ENCODE peak calls at places on chromosomes 2 and 18, in six cellular contexts. Z is cardiac fibroblast; A is brain microvascular endothelial cell; U is neural crest cell; R is CD4-positive, alpha-beta T cell; F is heart right ventricle. N is an unnamed sample.

GRCh38 chr2:69237070-69237670 is 149.9 kb downstream of the GFPT1 start:
- DNase-seq in U (no peak), Z (peak), A (no peak), F (no peak), R (no peak), N (no peak)

GRCh38 chr2:241271641-241272297 is 43.7 kb downstream of the HDLBP start:
- DNase-seq in Z (peak), F (peak), A (peak), U (peak), R (peak), N (no peak)

GRCh38 chr2:229748950-229749349 is 34.6 kb upstream of the DNER start:
- DNase-seq in U (no peak), R (no peak), A (no peak), Z (no peak), F (no peak), N (no peak)

GRCh38 chr2:67323209-67323991 is 73.7 kb upstream of the ETAA1 start:
- DNase-seq in Z (no peak), U (no peak), F (no peak), R (no peak), A (no peak), N (no peak)

GRCh38 chr2:239021651-239022436 is 174.0 kb downstream of the TWIST2 start:
- DNase-seq in U (no peak), Z (no peak), A (no peak), F (no peak), R (no peak), N (no peak)

GRCh38 chr2:221463235-221463896 is 108.7 kb downstream of the EPHA4 start:
- DNase-seq in Z (no peak), F (no peak), U (no peak), R (no peak), A (no peak), N (no peak)

GRCh38 chr2:190835303-190835930 is 45.2 kb upstream of the GLS start:
- DNase-seq in U (no peak), F (no peak), A (peak), R (no peak), Z (peak), N (no peak)

GRCh38 chr18:62723666-62724281 is 8.4 kb downstream of the PHLPP1 start:
- DNase-seq in F (no peak), U (no peak), R (no peak), Z (no peak), A (no peak), N (no peak)

GRCh38 chr2:1773883-1774282 is 29.6 kb upstream of the PXDN start:
- DNase-seq in A (no peak), R (no peak), F (no peak), Z (no peak), U (no peak), N (no peak)

GRCh38 chr18:2654828-2655152 is 736 bp upstream of the SMCHD1 start:
- DNase-seq in Z (peak), F (no peak), U (no peak), R (peak), A (no peak), N (no peak)

DNA sequence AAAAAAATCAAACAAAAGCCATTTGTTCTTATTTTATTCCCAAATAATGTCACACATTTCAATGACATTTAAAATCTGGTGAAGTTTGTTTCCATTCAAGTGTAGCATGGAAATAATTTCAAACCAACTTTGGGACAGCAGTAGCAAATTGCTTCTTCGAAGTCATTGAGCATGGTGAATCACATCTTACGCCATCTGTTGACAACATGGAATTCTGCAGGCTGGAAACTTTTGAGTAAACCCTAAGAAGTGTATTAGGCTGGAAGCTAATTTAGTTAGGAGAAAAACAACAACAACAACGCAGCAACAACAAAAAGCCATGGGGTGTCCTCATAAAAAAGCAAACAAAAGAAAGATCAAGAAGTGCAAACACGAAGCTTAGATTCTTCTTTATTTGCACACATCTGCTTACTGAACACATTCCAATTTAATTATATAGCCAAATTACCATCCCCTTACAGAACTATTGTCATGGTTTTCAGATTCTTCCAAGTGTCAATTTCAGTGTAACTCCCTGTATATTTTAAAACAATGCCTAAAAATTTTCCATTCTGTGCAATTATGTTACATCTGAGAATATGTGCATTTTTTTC is 659.0 kb upstream of the CDH7 start:
- DNase-seq in F (no peak), U (no peak), Z (peak), R (no peak), A (peak), N (no peak)
- TF ChIP-seq CTCF in F (peak), U (peak), Z (peak), R (no peak), A (peak), N (peak)

GRCh38 chr18:76957384-76958355 is 135.3 kb downstream of the ZNF236 start:
- DNase-seq in F (no peak), Z (peak), R (no peak), A (no peak), U (no peak), N (no peak)
- TF ChIP-seq CTCF in F (no peak), Z (no peak), R (no peak), A (no peak), U (no peak), N (no peak)

GRCh38 chr2:46615555-46616487 is 136.5 kb downstream of the TMEM247 start:
- DNase-seq in Z (peak), A (no peak), U (no peak), F (no peak), R (no peak), N (no peak)
- TF ChIP-seq CTCF in Z (peak), A (peak), U (no peak), F (peak), R (peak), N (no peak)

GRCh38 chr2:177817300-177817699 is 255.3 kb downstream of the PDE11A start:
- DNase-seq in F (no peak), R (no peak), A (no peak), Z (no peak), U (no peak), N (no peak)

GRCh38 chr2:177818412-177818811 is 254.2 kb downstream of the PDE11A start:
- DNase-seq in F (no peak), R (no peak), A (no peak), Z (no peak), U (no peak), N (no peak)

GRCh38 chr2:177808984-177809809 is 263.4 kb downstream of the PDE11A start:
- DNase-seq in Z (no peak), R (no peak), U (no peak), F (no peak), A (no peak), N (no peak)

GRCh38 chr2:177816740-177817139 is 255.8 kb downstream of the PDE11A start:
- DNase-seq in A (no peak), F (no peak), U (no peak), Z (no peak), R (no peak), N (no peak)

GRCh38 chr2:177812713-177813396 is 259.7 kb downstream of the PDE11A start:
- DNase-seq in A (no peak), F (no peak), U (no peak), Z (no peak), R (no peak), N (no peak)
- TF ChIP-seq CTCF in A (no peak), F (no peak), U (no peak), Z (no peak), R (no peak), N (no peak)

GRCh38 chr2:176117162-176117822 is 714 bp downstream of the HOXD10 start:
- DNase-seq in U (no peak), F (no peak), Z (no peak), A (no peak), R (no peak), N (no peak)

GRCh38 chr2:176114120-176114929 is 2.3 kb upstream of the HOXD10 start:
- DNase-seq in Z (no peak), F (no peak), U (no peak), A (no peak), R (no peak), N (no peak)

GRCh38 chr2:176117823-176118376 is 1.3 kb downstream of the HOXD10 start:
- DNase-seq in R (no peak), A (no peak), U (no peak), Z (no peak), F (no peak), N (no peak)

GRCh38 chr2:176114930-176115625 is 1.5 kb upstream of the HOXD10 start:
- DNase-seq in F (no peak), Z (no peak), A (no peak), U (no peak), R (no peak), N (no peak)

DNA sequence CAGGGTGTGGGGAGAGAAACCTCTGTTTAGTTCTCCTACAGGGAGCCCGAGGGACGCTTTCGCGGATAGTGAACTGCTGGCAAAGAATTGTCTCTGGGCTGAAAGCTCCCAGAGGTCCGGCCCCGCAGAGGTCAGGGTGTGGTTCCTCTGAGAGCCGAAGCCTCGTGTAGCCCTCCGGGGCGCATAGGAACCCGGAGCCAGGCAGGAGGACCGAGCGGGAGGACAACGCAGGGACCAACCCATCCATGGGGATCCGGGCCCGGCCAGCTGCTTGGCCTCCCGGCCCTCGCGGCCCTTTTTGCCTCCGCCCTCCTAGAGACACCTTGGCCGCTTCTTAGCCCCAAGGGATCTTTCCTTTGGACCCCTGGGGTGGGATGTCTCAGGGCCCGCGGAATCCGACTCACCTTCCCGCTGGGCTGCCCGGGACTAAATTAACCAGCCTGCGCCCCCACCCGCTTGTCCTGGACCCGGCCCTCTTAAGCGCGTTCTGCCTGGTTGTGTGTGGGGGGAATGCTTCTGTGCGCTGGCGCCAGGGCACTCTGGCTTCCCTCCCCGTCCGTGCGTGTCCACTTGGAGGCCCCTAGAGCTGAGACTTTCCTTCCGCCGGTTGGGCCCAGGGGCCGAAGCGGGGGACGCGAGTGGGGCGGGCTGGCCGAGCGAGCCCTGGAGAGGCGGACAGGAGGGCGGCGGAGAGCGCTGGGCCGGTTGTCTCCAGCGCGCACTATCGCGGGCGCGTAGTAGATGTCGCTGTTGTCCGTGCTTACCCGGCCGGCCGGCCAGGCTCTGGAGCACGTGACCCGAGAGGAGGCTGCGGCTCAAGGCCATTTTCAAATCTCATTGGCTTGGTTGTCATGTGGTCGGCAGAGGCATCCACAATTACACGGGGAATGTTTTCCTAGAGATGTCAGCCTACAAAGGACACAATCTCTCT is at the start of gene HOXD10:
- DNase-seq in R (no peak), A (no peak), U (no peak), Z (no peak), F (no peak), N (no peak)
- TF ChIP-seq CTCF in R (no peak), A (no peak), U (peak), Z (no peak), F (no peak), N (no peak)